ENCODE peak calls at places on chromosomes 5 and 9, in six cellular contexts. One of them, this sample, is unnamed.

GRCh38 chr5:142065273-142065672 is 43.3 kb upstream of the NDFIP1 start:
- DNase-seq in myocyte: peak
- DNase-seq in H1: no peak
- DNase-seq in kidney tubule cell: no peak
- DNase-seq in EH: peak
- DNase-seq in PC-3: no peak
- DNase-seq in this sample: no peak

GRCh38 chr9:34651286-34651685 is 699 bp upstream of the IL11RA start:
- DNase-seq in myocyte: no peak
- DNase-seq in H1: no peak
- DNase-seq in kidney tubule cell: peak
- DNase-seq in EH: peak
- DNase-seq in PC-3: no peak
- DNase-seq in this sample: peak

GRCh38 chr5:118791986-118792734 is 196.2 kb downstream of the DTWD2 start:
- DNase-seq in myocyte: peak
- DNase-seq in H1: peak
- DNase-seq in kidney tubule cell: peak
- DNase-seq in EH: peak
- DNase-seq in PC-3: peak
- DNase-seq in this sample: peak

GRCh38 chr5:142901476-142902187 is 131.5 kb downstream of the ARHGAP26 start:
- DNase-seq in myocyte: no peak
- DNase-seq in H1: no peak
- DNase-seq in kidney tubule cell: peak
- DNase-seq in EH: no peak
- DNase-seq in PC-3: no peak
- DNase-seq in this sample: no peak

GRCh38 chr5:109485030-109485429 is 75.3 kb upstream of the PJA2 start:
- DNase-seq in myocyte: peak
- DNase-seq in H1: no peak
- DNase-seq in kidney tubule cell: peak
- DNase-seq in EH: peak
- DNase-seq in PC-3: no peak
- DNase-seq in this sample: peak

GRCh38 chr9:86355814-86356213 is 1.6 kb upstream of the TUT7 start:
- DNase-seq in myocyte: no peak
- DNase-seq in H1: no peak
- DNase-seq in kidney tubule cell: no peak
- DNase-seq in EH: no peak
- DNase-seq in PC-3: peak
- DNase-seq in this sample: no peak

GRCh38 chr9:135612437-135612836 is 26.9 kb downstream of the GLT6D1 start:
- DNase-seq in myocyte: no peak
- DNase-seq in H1: no peak
- DNase-seq in kidney tubule cell: no peak
- DNase-seq in EH: no peak
- DNase-seq in PC-3: peak
- DNase-seq in this sample: no peak

GRCh38 chr5:172958268-172959046 is 767 bp upstream of the RPL26L1 start:
- DNase-seq in myocyte: no peak
- DNase-seq in H1: peak
- DNase-seq in kidney tubule cell: peak
- DNase-seq in EH: peak
- DNase-seq in PC-3: peak
- DNase-seq in this sample: no peak

GRCh38 chr9:73219985-73220626 is 68.4 kb downstream of the ANXA1 start:
- DNase-seq in myocyte: no peak
- DNase-seq in H1: no peak
- DNase-seq in kidney tubule cell: peak
- DNase-seq in EH: peak
- DNase-seq in PC-3: peak
- DNase-seq in this sample: peak

GRCh38 chr5:173329370-173330150 is 1.3 kb upstream of the STC2 start:
- DNase-seq in myocyte: peak
- DNase-seq in H1: no peak
- DNase-seq in kidney tubule cell: peak
- DNase-seq in EH: peak
- DNase-seq in PC-3: peak
- DNase-seq in this sample: no peak

GRCh38 chr5:180618830-180619562 is 27.7 kb upstream of the SCGB3A1 start:
- DNase-seq in myocyte: no peak
- DNase-seq in H1: peak
- DNase-seq in kidney tubule cell: peak
- DNase-seq in EH: peak
- DNase-seq in PC-3: no peak
- DNase-seq in this sample: peak

GRCh38 chr5:760363-761205 is 23.9 kb downstream of the ZDHHC11B start:
- DNase-seq in myocyte: no peak
- DNase-seq in H1: no peak
- DNase-seq in kidney tubule cell: no peak
- DNase-seq in EH: no peak
- DNase-seq in PC-3: no peak
- DNase-seq in this sample: no peak

GRCh38 chr5:34497031-34497808 is 158.9 kb upstream of the RAI14 start:
- DNase-seq in myocyte: no peak
- DNase-seq in H1: no peak
- DNase-seq in kidney tubule cell: no peak
- DNase-seq in EH: no peak
- DNase-seq in PC-3: no peak
- DNase-seq in this sample: no peak

GRCh38 chr9:16245756-16246440 is 624.6 kb downstream of the BNC2 start:
- DNase-seq in myocyte: no peak
- DNase-seq in H1: no peak
- DNase-seq in kidney tubule cell: peak
- DNase-seq in EH: peak
- DNase-seq in PC-3: peak
- DNase-seq in this sample: no peak

GRCh38 chr9:79242489-79242888 is 329.3 kb upstream of the TLE4 start:
- DNase-seq in myocyte: no peak
- DNase-seq in H1: no peak
- DNase-seq in kidney tubule cell: no peak
- DNase-seq in EH: no peak
- DNase-seq in PC-3: no peak
- DNase-seq in this sample: no peak

GRCh38 chr5:177290816-177291596 is 12.5 kb downstream of the RAB24 start:
- DNase-seq in myocyte: no peak
- DNase-seq in H1: no peak
- DNase-seq in kidney tubule cell: no peak
- DNase-seq in EH: no peak
- DNase-seq in PC-3: no peak
- DNase-seq in this sample: no peak

GRCh38 chr5:169430676-169431075 is 129.7 kb upstream of the SLIT3 start:
- DNase-seq in myocyte: peak
- DNase-seq in H1: no peak
- DNase-seq in kidney tubule cell: no peak
- DNase-seq in EH: peak
- DNase-seq in PC-3: no peak
- DNase-seq in this sample: no peak

GRCh38 chr9:88303785-88304495 is 84.3 kb upstream of the SPIN1 start:
- DNase-seq in myocyte: no peak
- DNase-seq in H1: no peak
- DNase-seq in kidney tubule cell: peak
- DNase-seq in EH: peak
- DNase-seq in PC-3: peak
- DNase-seq in this sample: peak

GRCh38 chr9:121551985-121552753 is 52.5 kb upstream of the GGTA1 start:
- DNase-seq in myocyte: peak
- DNase-seq in H1: no peak
- DNase-seq in kidney tubule cell: peak
- DNase-seq in EH: peak
- DNase-seq in PC-3: no peak
- DNase-seq in this sample: no peak

GRCh38 chr5:135341021-135341666 is 57.9 kb downstream of the MACROH2A1 start:
- DNase-seq in myocyte: no peak
- DNase-seq in H1: no peak
- DNase-seq in kidney tubule cell: no peak
- DNase-seq in EH: no peak
- DNase-seq in PC-3: no peak
- DNase-seq in this sample: no peak

GRCh38 chr9:105425817-105426433 is 21.9 kb upstream of the FSD1L start:
- DNase-seq in myocyte: peak
- DNase-seq in H1: no peak
- DNase-seq in kidney tubule cell: peak
- DNase-seq in EH: peak
- DNase-seq in PC-3: peak
- DNase-seq in this sample: no peak

GRCh38 chr9:26165426-26165825 is 487.2 kb upstream of the TUSC1 start:
- DNase-seq in myocyte: no peak
- DNase-seq in H1: no peak
- DNase-seq in kidney tubule cell: no peak
- DNase-seq in EH: no peak
- DNase-seq in PC-3: no peak
- DNase-seq in this sample: no peak